ENCODE peak calls at places on chromosomes 12 and 14, in seven cellular contexts. M is RWPE1; T is uterus; H is IMR-90; Y is Calu3; X is CD8-positive, alpha-beta T cell; G is cardiac fibroblast. O is an unnamed sample.

GRCh38 chr12:41288188-41288811 is 100.2 kb downstream of the PDZRN4 start:
- DNase-seq in X (no peak), H (no peak), M (no peak), G (no peak), T (no peak), Y (no peak), O (no peak)

GRCh38 chr12:74889563-74890236 is 319.9 kb downstream of the KCNC2 start:
- DNase-seq in G (peak), T (no peak), X (no peak), Y (peak), H (peak), M (peak), O (no peak)

GRCh38 chr12:22334696-22335290 is at the start of gene ST8SIA1:
- DNase-seq in Y (no peak), H (no peak), T (peak), X (peak), M (peak), G (peak), O (no peak)

GRCh38 chr12:106956048-106956935 is 585 bp downstream of the TMEM263 start:
- DNase-seq in T (peak), M (peak), G (peak), Y (peak), X (peak), H (peak), O (peak)

GRCh38 chr12:32126720-32127119 is 20.1 kb downstream of the BICD1 start:
- DNase-seq in T (no peak), X (no peak), M (no peak), Y (peak), H (peak), G (peak), O (no peak)

GRCh38 chr12:57521475-57522018 is 1.1 kb upstream of the MBD6 start:
- DNase-seq in X (no peak), Y (peak), G (no peak), M (no peak), H (peak), T (peak), O (peak)

GRCh38 chr14:101948666-101949205 is 15.6 kb upstream of the DYNC1H1 start:
- DNase-seq in H (no peak), G (no peak), T (no peak), M (no peak), Y (no peak), X (no peak), O (no peak)

GRCh38 chr12:90585640-90586304 is 369.2 kb downstream of the CCER1 start:
- DNase-seq in T (no peak), G (no peak), Y (no peak), X (no peak), H (no peak), M (no peak), O (no peak)

GRCh38 chr12:13197526-13198141 is 1.1 kb downstream of the EMP1 start:
- DNase-seq in M (no peak), G (peak), H (peak), Y (no peak), X (no peak), T (peak), O (no peak)

GRCh38 chr12:26746315-26746714 is 86.7 kb downstream of the ITPR2 start:
- DNase-seq in M (peak), G (peak), X (no peak), Y (no peak), T (no peak), H (peak), O (no peak)

GRCh38 chr12:2101798-2102197 is 49.0 kb downstream of the CACNA1C start:
- DNase-seq in Y (no peak), T (no peak), G (no peak), H (no peak), X (no peak), M (no peak), O (no peak)

GRCh38 chr14:36935976-36936678 is 236.3 kb downstream of the SLC25A21 start:
- DNase-seq in Y (no peak), G (peak), X (no peak), T (no peak), H (peak), M (peak), O (peak)

GRCh38 chr12:113525066-113525465 is 53.4 kb upstream of the LHX5 start:
- DNase-seq in X (no peak), M (no peak), Y (no peak), G (no peak), T (no peak), H (no peak), O (no peak)
- TF ChIP-seq CTCF in X (no peak), M (no peak), Y (no peak), G (no peak), T (no peak), H (no peak), O (no peak)

GRCh38 chr14:74947353-74948227 is 7.8 kb downstream of the PGF start:
- DNase-seq in H (no peak), T (no peak), Y (no peak), X (no peak), M (no peak), G (no peak), O (no peak)

GRCh38 chr14:74945852-74946658 is 9.3 kb downstream of the PGF start:
- DNase-seq in X (peak), G (peak), T (peak), Y (peak), H (peak), M (peak), O (peak)

GRCh38 chr14:74948228-74949175 is 6.9 kb downstream of the PGF start:
- DNase-seq in Y (no peak), T (no peak), X (no peak), G (no peak), M (no peak), H (no peak), O (no peak)

GRCh38 chr14:74945261-74945851 is 10.0 kb downstream of the PGF start:
- DNase-seq in T (no peak), X (no peak), H (no peak), Y (peak), M (no peak), G (peak), O (no peak)

GRCh38 chr14:74946659-74947281 is 8.6 kb downstream of the PGF start:
- DNase-seq in G (no peak), H (no peak), M (no peak), Y (no peak), X (no peak), T (no peak), O (no peak)
- TF ChIP-seq CTCF in G (no peak), H (no peak), M (peak), Y (no peak), X (peak), T (no peak), O (no peak)

GRCh38 chr12:54759751-54760150 is 94.6 kb upstream of the MUCL1 start:
- DNase-seq in X (no peak), H (peak), Y (peak), G (peak), T (no peak), M (no peak), O (peak)
- TF ChIP-seq CTCF in X (no peak), H (peak), Y (peak), G (peak), T (no peak), M (no peak), O (peak)

GRCh38 chr12:48758737-48759136 is 30.2 kb downstream of the ADCY6 start:
- DNase-seq in M (no peak), T (no peak), G (no peak), H (no peak), X (no peak), Y (no peak), O (peak)
- TF ChIP-seq CTCF in M (no peak), T (no peak), G (no peak), H (no peak), X (no peak), Y (no peak), O (no peak)

GRCh38 chr14:49617846-49618519 is 2.4 kb downstream of the RPL36AL start:
- DNase-seq in M (no peak), X (no peak), H (no peak), T (no peak), G (no peak), Y (no peak), O (no peak)

GRCh38 chr14:49622022-49622607 is 1.5 kb downstream of the MGAT2 start:
- DNase-seq in Y (no peak), G (no peak), M (no peak), T (no peak), X (no peak), H (no peak), O (no peak)

GRCh38 chr14:49619730-49620129 is 696 bp downstream of the RPL36AL start:
- DNase-seq in H (no peak), G (no peak), T (no peak), M (no peak), Y (no peak), X (no peak), O (no peak)

GRCh38 chr14:49621114-49621881 is 699 bp downstream of the MGAT2 start:
- DNase-seq in X (no peak), Y (peak), H (peak), M (no peak), T (peak), G (peak), O (peak)

DNA sequence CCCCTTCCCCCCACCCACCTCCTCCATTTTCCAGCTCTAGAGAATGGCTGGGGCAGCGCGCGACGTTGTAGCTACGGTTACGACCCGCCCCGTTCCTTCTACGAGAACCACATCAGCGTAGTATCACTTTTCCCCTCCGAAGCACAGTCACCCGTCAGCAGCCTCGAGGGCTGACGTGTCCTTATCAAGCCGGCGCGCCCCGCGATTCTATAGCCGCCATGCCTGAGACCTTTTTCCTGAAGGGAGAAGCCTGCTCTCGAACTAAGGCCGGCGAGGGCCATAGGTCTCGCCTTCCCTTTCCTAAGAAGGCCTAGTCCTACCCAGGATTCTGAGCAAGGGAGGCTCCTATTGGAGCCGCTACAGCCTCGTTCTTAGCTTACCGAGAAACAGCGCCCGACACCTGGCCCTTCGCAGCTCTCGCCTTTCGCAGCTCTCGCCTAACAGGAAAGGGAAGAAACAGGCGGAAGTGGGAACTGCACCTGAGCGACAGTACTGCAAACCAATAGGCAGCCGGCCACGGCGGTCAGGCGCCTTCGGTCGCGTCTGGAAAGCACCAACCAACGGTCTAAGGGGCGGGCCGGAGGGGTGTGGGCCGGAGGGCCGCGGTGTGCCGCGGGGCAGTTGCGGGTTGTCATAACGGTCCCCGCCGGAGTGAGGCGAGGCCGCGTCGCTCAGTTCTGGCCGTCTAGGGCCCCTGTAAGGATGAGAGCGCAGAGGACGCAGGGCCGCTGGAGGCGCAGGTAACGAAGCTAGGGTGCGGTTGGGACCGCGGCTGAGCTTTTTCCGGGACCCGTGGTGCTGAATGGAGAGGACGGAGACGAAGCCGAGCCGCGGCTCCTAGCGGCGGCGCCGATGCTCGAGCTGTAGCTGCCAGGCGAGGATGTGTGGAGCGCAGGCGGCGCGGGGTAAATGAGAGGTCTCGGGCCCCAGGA is at the start of the genes MGAT2 and RPL36AL:
- DNase-seq in T (peak), X (peak), G (peak), H (peak), Y (peak), M (peak), O (peak)
- TF ChIP-seq CTCF in T (peak), X (no peak), G (peak), H (peak), Y (no peak), M (peak), O (peak)

O was measured in Caco-2.